ENCODE peak calls at places on chromosomes 3 and 15, in six cellular contexts. L is putamen, Q is WTC11, M is DMS153, K is A549, Y is NCI-H2029. R is an unnamed sample.

GRCh38 chr3:128709506-128710210 is 16.3 kb upstream of the RAB7A start:
- DNase-seq in L (no peak), Q (no peak), M (no peak), K (no peak), Y (no peak), R (no peak)

GRCh38 chr15:71314956-71315537 is 199.8 kb downstream of the THSD4 start:
- DNase-seq in L (no peak), Q (no peak), M (no peak), K (no peak), Y (no peak), R (no peak)

GRCh38 chr3:67489816-67490215 is 164.6 kb downstream of the SUCLG2 start:
- DNase-seq in L (no peak), Q (no peak), M (no peak), K (no peak), Y (no peak), R (no peak)

GRCh38 chr15:49621327-49622210 is 721 bp downstream of the DTWD1 start:
- DNase-seq in L (no peak), Q (no peak), M (no peak), K (peak), Y (no peak), R (no peak)

GRCh38 chr3:40999682-41000081 is 199.6 kb upstream of the CTNNB1 start:
- DNase-seq in L (no peak), Q (no peak), M (no peak), K (no peak), Y (no peak), R (no peak)

GRCh38 chr3:168876346-168877035 is 780.8 kb upstream of the GOLIM4 start:
- DNase-seq in L (no peak), Q (no peak), M (no peak), K (no peak), Y (no peak), R (no peak)

GRCh38 chr3:106913111-106913698 is 464.0 kb upstream of the CCDC54 start:
- DNase-seq in L (no peak), Q (peak), M (no peak), K (no peak), Y (no peak), R (peak)

GRCh38 chr3:194507571-194507970 is 20.8 kb upstream of the ATP13A3 start:
- DNase-seq in L (no peak), Q (no peak), M (no peak), K (no peak), Y (no peak), R (no peak)

GRCh38 chr15:84893607-84894006 is 9.1 kb downstream of the SLC28A1 start:
- DNase-seq in L (no peak), Q (no peak), M (no peak), K (no peak), Y (no peak), R (no peak)

GRCh38 chr15:73108676-73109075 is 56.4 kb downstream of the NEO1 start:
- DNase-seq in L (no peak), Q (no peak), M (no peak), K (no peak), Y (no peak), R (no peak)

R was measured in H1.